ENCODE peak calls at places on chromosomes 12 and 14, in nine cellular contexts. L is type B pancreatic cell; I is iris pigment epithelial cell; W is NCI-H748 treated with DMSO at 0.1 percent for 48 hours; Q is foreskin fibroblast; T is EL; H is activated naive CD4-positive, alpha-beta T cell; V is fibroblast of the conjunctiva; A is activated CD4-positive, alpha-beta T cell treated with anti-CD3 and anti-CD28 coated beads for 48 hours. K is an unnamed sample.

GRCh38 chr12:70983692-70984091 is 63.2 kb upstream of the PTPRR start:
- DNase-seq in L (no peak), I (peak), W (no peak), Q (no peak), T (no peak), H (no peak), V (no peak), A (no peak), K (no peak)

GRCh38 chr14:92041203-92041602 is 1.3 kb upstream of the TRIP11 start:
- DNase-seq in L (no peak), I (no peak), W (no peak), Q (no peak), T (no peak), H (no peak), V (no peak), A (no peak), K (no peak)

GRCh38 chr14:22555573-22556011 is 33.4 kb downstream of the DAD1 start:
- DNase-seq in L (no peak), I (peak), W (no peak), Q (no peak), T (no peak), H (no peak), V (no peak), A (peak), K (no peak)

GRCh38 chr12:29744365-29744764 is 39.4 kb downstream of the TMTC1 start:
- DNase-seq in L (no peak), I (no peak), W (no peak), Q (peak), T (no peak), H (no peak), V (no peak), A (no peak), K (no peak)

GRCh38 chr14:81509838-81510452 is 23.7 kb downstream of the SEL1L start:
- DNase-seq in L (no peak), I (no peak), W (no peak), Q (peak), T (no peak), H (no peak), V (no peak), A (no peak), K (no peak)

GRCh38 chr14:60724080-60724618 is at the start of gene SIX4:
- DNase-seq in L (peak), I (peak), W (peak), Q (peak), T (peak), H (no peak), V (peak), A (peak), K (peak)

GRCh38 chr14:100445436-100446088 is 122.4 kb downstream of the SLC25A47 start:
- DNase-seq in L (no peak), I (no peak), W (no peak), Q (no peak), T (no peak), H (no peak), V (no peak), A (no peak), K (no peak)

GRCh38 chr14:64637735-64638473 is 66.3 kb upstream of the PLEKHG3 start:
- DNase-seq in L (no peak), I (no peak), W (no peak), Q (peak), T (no peak), H (no peak), V (no peak), A (no peak), K (no peak)

GRCh38 chr12:123033392-123034021 is 53.0 kb downstream of the ARL6IP4 start:
- DNase-seq in L (no peak), I (no peak), W (no peak), Q (no peak), T (no peak), H (no peak), V (no peak), A (no peak), K (no peak)

GRCh38 chr12:7444537-7444936 is 584 bp upstream of the CD163L1 start:
- DNase-seq in L (no peak), I (no peak), W (no peak), Q (no peak), T (no peak), H (no peak), V (no peak), A (no peak), K (no peak)

GRCh38 chr12:124774462-124775167 is 89.0 kb downstream of the SCARB1 start:
- DNase-seq in L (no peak), I (peak), W (no peak), Q (peak), T (peak), H (no peak), V (peak), A (peak), K (no peak)

GRCh38 chr12:87082756-87083155 is 826.6 kb upstream of the MGAT4C start:
- DNase-seq in L (no peak), I (peak), W (no peak), Q (peak), T (no peak), H (no peak), V (no peak), A (no peak), K (no peak)

GRCh38 chr12:75990189-75990912 is 41.2 kb downstream of the PHLDA1 start:
- DNase-seq in L (no peak), I (no peak), W (no peak), Q (no peak), T (no peak), H (no peak), V (no peak), A (no peak), K (no peak)

GRCh38 chr12:6266431-6267006 is 44.0 kb upstream of the PLEKHG6 start:
- DNase-seq in L (no peak), I (no peak), W (no peak), Q (no peak), T (no peak), H (no peak), V (no peak), A (no peak), K (no peak)

GRCh38 chr14:104982548-104983230 is 2.9 kb upstream of the CLBA1 start:
- DNase-seq in L (no peak), I (no peak), W (no peak), Q (no peak), T (no peak), H (no peak), V (no peak), A (no peak), K (no peak)

GRCh38 chr14:33938131-33938949 is 12.5 kb downstream of the EGLN3 start:
- DNase-seq in L (peak), I (no peak), W (peak), Q (no peak), T (peak), H (no peak), V (no peak), A (no peak), K (no peak)

GRCh38 chr12:131371580-131372475 is 339.1 kb upstream of the SFSWAP start:
- DNase-seq in L (no peak), I (no peak), W (no peak), Q (no peak), T (no peak), H (no peak), V (no peak), A (no peak), K (no peak)

GRCh38 chr14:100778078-100778927 is 47.6 kb upstream of the MEG3 start:
- DNase-seq in L (peak), I (no peak), W (no peak), Q (no peak), T (no peak), H (no peak), V (no peak), A (no peak), K (no peak)

GRCh38 chr12:49017764-49018281 is 753 bp downstream of the PRKAG1 start:
- DNase-seq in L (no peak), I (peak), W (no peak), Q (peak), T (peak), H (no peak), V (no peak), A (peak), K (no peak)

GRCh38 chr12:71157601-71158233 is at the start of gene TSPAN8:
- DNase-seq in L (no peak), I (no peak), W (peak), Q (peak), T (no peak), H (no peak), V (no peak), A (no peak), K (no peak)

GRCh38 chr12:53696285-53696654 is 20.4 kb upstream of the ATP5MC2 start:
- DNase-seq in L (no peak), I (peak), W (peak), Q (peak), T (peak), H (no peak), V (peak), A (no peak), K (peak)

GRCh38 chr12:89980236-89980635 is 271.6 kb upstream of the ATP2B1 start:
- DNase-seq in L (no peak), I (peak), W (no peak), Q (peak), T (peak), H (no peak), V (no peak), A (no peak), K (no peak)

GRCh38 chr12:7439579-7440505 is 4.1 kb downstream of the CD163L1 start:
- DNase-seq in L (peak), I (peak), W (no peak), Q (peak), T (peak), H (peak), V (peak), A (peak), K (no peak)

GRCh38 chr12:18753481-18754117 is 15.7 kb downstream of the CAPZA3 start:
- DNase-seq in L (no peak), I (no peak), W (no peak), Q (peak), T (no peak), H (no peak), V (no peak), A (no peak), K (no peak)

GRCh38 chr14:57364659-57365450 is 25.5 kb upstream of the NAA30 start:
- DNase-seq in L (no peak), I (no peak), W (no peak), Q (no peak), T (no peak), H (no peak), V (no peak), A (no peak), K (no peak)

GRCh38 chr14:88848571-88848970 is 24.1 kb downstream of the TTC8 start:
- DNase-seq in L (no peak), I (peak), W (no peak), Q (no peak), T (peak), H (no peak), V (no peak), A (no peak), K (no peak)

GRCh38 chr12:62647586-62647985 is 181.0 kb downstream of the MON2 start:
- DNase-seq in L (no peak), I (no peak), W (no peak), Q (no peak), T (no peak), H (no peak), V (no peak), A (no peak), K (no peak)

GRCh38 chr12:10153271-10154144 is 18.4 kb downstream of the OLR1 start:
- DNase-seq in L (peak), I (peak), W (peak), Q (peak), T (peak), H (peak), V (peak), A (peak), K (peak)

GRCh38 chr14:61119006-61119405 is 138.0 kb downstream of the SLC38A6 start:
- DNase-seq in L (no peak), I (no peak), W (no peak), Q (no peak), T (no peak), H (no peak), V (no peak), A (no peak), K (no peak)

GRCh38 chr14:95915326-95915725 is 38.7 kb downstream of the TUNAR start:
- DNase-seq in L (no peak), I (no peak), W (no peak), Q (no peak), T (no peak), H (no peak), V (no peak), A (no peak), K (peak)

GRCh38 chr14:32683679-32684078 is 255.0 kb upstream of the NPAS3 start:
- DNase-seq in L (no peak), I (no peak), W (no peak), Q (no peak), T (no peak), H (no peak), V (no peak), A (no peak), K (no peak)

K was measured in WERI-Rb-1.